ENCODE peak calls at places on chromosomes 5 and 9, in four cellular contexts. Z is ascending aorta, S is astrocyte, W is Panc1. M is an unnamed sample.
A peak's percentile ranks its signal among the peaks of the same experiment; 100 is the strongest.

GRCh38 chr5:172166030-172166429 is 22.0 kb downstream of the STK10 start:
- DNase-seq in W (no peak), S (no peak), Z (no peak), M (no peak)

GRCh38 chr5:159518361-159518760 is 188.1 kb upstream of the IL12B start:
- DNase-seq in Z (peak; percentile 88), S (peak; percentile 60), W (no peak), M (no peak)

GRCh38 chr5:179323026-179323571 is 22.2 kb downstream of the ADAMTS2 start:
- DNase-seq in W (no peak), Z (peak; percentile 54), S (no peak), M (no peak)

GRCh38 chr5:6358434-6358820 is 19.9 kb downstream of the MED10 start:
- DNase-seq in Z (peak; percentile 11), S (no peak), W (no peak), M (no peak)

GRCh38 chr9:123426406-123426805 is 70.4 kb downstream of the CRB2 start:
- DNase-seq in W (no peak), Z (peak; percentile 27), S (no peak), M (no peak)

GRCh38 chr9:133278161-133279131 is 3.4 kb upstream of the ABO start:
- DNase-seq in S (no peak), Z (no peak), W (no peak), M (no peak)

GRCh38 chr5:167743685-167744084 is 547.8 kb upstream of the WWC1 start:
- DNase-seq in W (no peak), S (peak; percentile 88), Z (no peak), M (no peak)

GRCh38 chr5:108481355-108481931 is 99.5 kb upstream of the FBXL17 start:
- DNase-seq in Z (no peak), S (no peak), W (peak; percentile 12), M (no peak)

GRCh38 chr5:126875303-126875785 is 98.4 kb downstream of the LMNB1 start:
- DNase-seq in S (no peak), Z (no peak), W (no peak), M (no peak)

GRCh38 chr9:116860509-116861120 is 173.5 kb downstream of the TRIM32 start:
- DNase-seq in W (peak; percentile 32), Z (peak; percentile 62), S (peak; percentile 20), M (no peak)

GRCh38 chr9:133528887-133529262 is 4.1 kb upstream of the MYMK start:
- DNase-seq in W (no peak), S (no peak), Z (no peak), M (no peak)

GRCh38 chr9:111661150-111661801 is at the start of gene GNG10:
- DNase-seq in Z (peak; percentile 73), S (peak; percentile 47), W (no peak), M (no peak)

GRCh38 chr5:173556142-173557028 is 60.1 kb downstream of the BOD1 start:
- DNase-seq in W (no peak), S (no peak), Z (no peak), M (no peak)

GRCh38 chr5:2205596-2205995 is 322.9 kb upstream of the IRX4 start:
- DNase-seq in Z (no peak), W (no peak), S (no peak), M (peak; percentile 20)

GRCh38 chr9:73269430-73270101 is 117.9 kb downstream of the ANXA1 start:
- DNase-seq in Z (no peak), W (no peak), S (peak; percentile 10), M (no peak)

GRCh38 chr5:59126665-59127354 is 543.9 kb downstream of the RAB3C start:
- DNase-seq in Z (no peak), W (no peak), S (peak; percentile 67), M (no peak)

GRCh38 chr5:115831163-115831768 is 10.1 kb downstream of the ATG12 start:
- DNase-seq in Z (no peak), W (no peak), S (peak; percentile 12), M (no peak)

GRCh38 chr5:67515020-67515689 is 318.6 kb upstream of the CD180 start:
- DNase-seq in Z (no peak), W (no peak), S (no peak), M (no peak)

GRCh38 chr5:124621279-124621678 is 125.2 kb downstream of the ZNF608 start:
- DNase-seq in S (no peak), W (no peak), Z (no peak), M (no peak)
- TF ChIP-seq CTCF in S (no peak), W (no peak), Z (no peak), M (no peak)

DNA sequence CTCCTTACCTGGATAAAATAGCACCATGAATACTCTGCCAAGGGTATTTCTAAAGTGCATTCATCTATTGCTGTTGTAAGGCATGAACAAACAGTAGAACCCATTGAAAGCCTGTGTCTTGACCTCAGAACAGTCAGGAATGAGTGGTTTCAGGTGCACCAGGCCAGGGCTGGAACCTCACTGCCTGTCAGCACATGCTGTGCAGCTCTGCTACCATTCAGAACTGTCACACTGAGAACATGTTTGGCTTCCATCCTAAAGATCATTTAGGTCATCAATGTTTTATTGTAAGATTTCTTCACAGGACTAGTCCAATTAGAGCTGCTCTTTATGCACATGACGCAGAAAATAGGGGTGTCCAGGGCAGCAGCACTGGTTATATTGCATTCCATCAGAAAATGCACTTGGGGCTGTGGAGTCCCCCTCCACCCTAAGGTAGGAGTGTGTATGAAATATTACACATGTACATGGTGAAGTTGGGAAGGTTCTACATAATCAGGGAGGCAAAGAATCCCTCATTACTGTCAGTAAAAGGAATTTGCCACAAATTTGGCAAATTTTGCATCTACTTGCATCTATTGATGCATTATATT is 408.0 kb downstream of the CTNND2 start:
- DNase-seq in W (no peak), Z (no peak), S (no peak), M (no peak)
- H3K27me3 ChIP-seq in W (no peaks in the 10 kb centered on the region), Z (no peaks in the 10 kb centered on the region), S (no peaks in the 10 kb centered on the region), M (no peaks in the 10 kb centered on the region)

DNA sequence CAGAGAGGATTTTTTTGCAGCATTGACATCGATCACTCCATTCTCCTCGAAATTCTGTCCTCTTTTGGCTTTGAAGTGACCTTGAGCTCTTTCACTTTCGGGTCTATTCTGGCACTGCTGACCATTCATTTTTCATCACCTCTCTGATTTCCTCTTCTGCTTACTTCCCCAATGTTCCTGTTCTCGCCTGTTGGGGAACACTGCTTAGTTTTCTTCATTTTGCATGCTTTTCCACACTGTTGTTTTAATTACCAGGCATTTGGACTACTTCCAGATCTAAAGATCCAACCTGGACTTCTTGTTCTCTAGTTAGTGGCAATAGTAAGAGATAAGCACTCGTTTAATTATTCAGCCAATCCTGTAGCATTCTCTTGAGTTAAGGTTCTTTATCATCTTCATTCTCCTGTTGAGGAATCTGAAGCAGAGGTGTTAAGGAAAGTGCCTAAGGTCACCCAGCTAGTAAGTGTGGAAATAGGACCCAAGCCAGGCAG is 53.4 kb downstream of the MAN2A1 start:
- DNase-seq in Z (no peak), S (no peak), W (no peak), M (no peak)
- TF ChIP-seq CTCF in Z (no peak), S (no peak), W (no peak), M (no peak)

DNA sequence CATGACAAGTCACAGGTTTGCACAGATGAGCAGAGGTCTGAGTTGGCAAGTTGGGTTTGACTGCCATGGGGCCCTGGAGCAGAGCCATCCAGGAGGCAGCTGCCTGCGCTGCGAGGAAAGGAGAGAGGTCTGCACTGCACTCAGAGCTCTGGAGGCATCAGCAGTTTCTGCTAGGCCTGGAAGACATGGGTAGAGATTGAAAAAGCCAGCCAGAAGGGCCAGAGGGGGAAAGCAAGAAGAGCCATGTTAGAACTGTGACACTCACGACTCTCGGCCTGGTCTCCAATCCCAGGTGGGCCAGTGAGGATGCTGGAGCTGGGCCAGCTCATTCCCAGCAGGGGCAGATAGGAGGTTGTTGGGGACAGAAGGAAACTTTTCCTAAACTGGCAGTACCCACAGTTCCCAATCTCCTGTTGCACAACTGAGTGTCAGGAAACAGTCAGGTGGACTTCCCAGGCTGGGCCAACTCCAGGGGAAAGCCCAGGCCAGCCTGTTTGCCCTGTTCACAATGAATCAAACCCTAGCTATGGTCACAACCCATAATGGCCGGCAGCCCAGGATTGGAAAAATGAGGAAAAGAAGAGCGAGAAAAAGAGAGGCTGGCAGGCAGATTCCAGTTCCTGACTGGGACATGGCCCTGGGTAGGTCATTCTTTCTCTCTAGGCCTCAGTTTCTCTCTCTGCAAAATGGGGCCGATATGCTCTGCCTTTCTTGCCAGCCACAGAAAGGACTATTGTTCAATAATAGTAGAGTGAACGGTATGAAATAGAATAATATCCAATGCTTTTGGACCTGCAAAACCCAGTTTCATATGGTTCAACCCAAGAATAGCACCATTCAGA is 7.8 kb upstream of the ORM1 start:
- DNase-seq in W (no peak), Z (peak; percentile 76), S (no peak), M (peak; percentile 95)
- H3K27me3 ChIP-seq in W (no peaks in the 10 kb centered on the region), Z (no peaks in the 10 kb centered on the region), S (no peaks in the 10 kb centered on the region), M (no peaks in the 10 kb centered on the region)

GRCh38 chr5:56951131-56951945 is 585 bp downstream of the MIER3 start:
- DNase-seq in S (no peak), Z (peak; percentile 64), W (no peak), M (no peak)
- TF ChIP-seq CTCF in S (no peak), Z (no peak), W (no peak), M (no peak)

DNA sequence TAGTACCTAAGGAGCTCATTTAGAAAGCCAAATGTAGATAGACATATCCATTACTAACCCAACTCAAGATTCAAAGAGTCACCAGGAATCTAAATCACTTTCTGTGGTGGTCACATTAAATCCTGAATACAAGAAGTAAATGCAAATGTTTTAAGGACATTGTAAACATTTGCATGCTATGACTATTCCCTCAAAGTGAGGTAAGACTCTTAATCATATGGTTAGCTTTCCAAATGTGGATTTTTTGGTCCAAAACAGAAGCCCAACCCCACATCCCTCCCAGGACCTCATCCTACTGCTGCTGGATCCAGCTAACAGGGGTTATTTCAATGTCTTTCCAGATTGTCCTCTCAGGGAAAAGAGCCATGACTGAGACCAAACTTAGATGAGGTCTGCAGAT is 228.1 kb upstream of the PANK3 start:
- DNase-seq in W (no peak), S (peak; percentile 20), Z (no peak), M (no peak)
- H3K27me3 ChIP-seq in W (no peaks in the 10 kb centered on the region), S (no peaks in the 10 kb centered on the region), Z (no peaks in the 10 kb centered on the region), M (no peaks in the 10 kb centered on the region)

DNA sequence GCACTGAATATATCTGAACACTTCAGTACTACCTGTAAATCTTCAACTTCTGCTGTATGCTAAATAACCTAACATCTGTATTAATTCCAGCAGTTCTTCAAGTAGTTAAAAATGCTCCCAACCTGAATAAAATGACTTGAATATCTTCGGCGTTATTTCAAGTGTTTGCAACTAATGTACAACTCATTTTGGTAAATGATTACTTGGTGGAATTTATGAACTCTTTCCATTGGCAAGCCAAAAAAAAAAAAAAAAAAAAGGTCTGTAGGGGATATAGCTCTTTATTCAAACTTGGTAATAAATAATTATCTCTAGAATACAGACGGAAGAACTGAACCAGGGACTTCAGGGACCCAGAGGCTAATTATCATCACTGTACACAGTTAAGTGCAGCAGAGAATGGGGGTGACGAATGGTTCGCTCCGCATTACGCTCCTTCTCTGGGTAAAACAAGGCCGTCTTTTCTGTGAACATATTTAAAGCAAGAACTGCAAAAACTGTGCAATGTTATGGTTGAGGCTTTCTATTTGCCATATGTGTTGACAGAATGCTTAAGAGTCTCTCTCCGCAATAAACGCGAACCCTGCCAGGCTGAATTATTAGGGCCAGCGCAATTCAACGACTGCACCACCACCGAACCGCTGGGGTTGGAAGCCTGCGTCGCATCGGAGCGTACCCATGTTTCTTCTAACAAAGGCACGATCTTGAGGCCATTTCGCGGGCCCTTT is 1.8 kb upstream of the ERBIN start:
- DNase-seq in W (no peak), Z (no peak), S (no peak), M (no peak)
- TF ChIP-seq CTCF in W (no peak), Z (no peak), S (no peak), M (no peak)

DNA sequence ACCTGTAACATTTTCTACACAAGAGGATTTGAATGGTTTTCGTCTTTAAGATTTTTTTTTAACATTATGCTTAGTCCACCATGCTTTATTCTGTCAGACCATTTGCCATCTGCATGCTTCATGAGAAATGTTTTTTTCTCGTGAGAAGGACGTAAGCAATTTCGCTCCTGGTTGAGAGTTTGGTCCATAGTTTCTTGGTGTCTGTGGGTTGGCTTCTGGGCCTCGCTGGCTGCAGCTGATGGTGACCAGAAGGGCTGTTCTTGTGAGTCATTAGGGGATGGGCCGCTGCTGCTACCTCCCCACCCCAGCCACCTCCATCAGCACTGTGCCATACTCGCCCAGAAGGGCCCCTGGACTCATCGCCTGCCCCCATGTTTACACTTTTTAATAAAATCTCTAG is 11.4 kb downstream of the SYK start:
- DNase-seq in S (no peak), Z (no peak), W (no peak), M (no peak)
- H3K27me3 ChIP-seq in S (no peaks in the 10 kb centered on the region), Z (no peaks in the 10 kb centered on the region), W (no peaks in the 10 kb centered on the region), M (no peaks in the 10 kb centered on the region)